ENCODE peak calls at places on chromosomes 2 and 18, in five cellular contexts. B is NCI-H1417; I is activated T-cell treated with anti-CD3 and anti-CD28 coated beads for 24 hours; Q is stimulated activated naive CD8-positive, alpha-beta T cell treated with anti-CD3 and anti-CD28 coated beads, Interleukin-15, Interleukin-2, amounts not matched to agents 100 U/mL and 50 U/mL, for 24 hours; L is activated naive CD4-positive, alpha-beta T cell. R is an unnamed sample.

GRCh38 chr2:96931966-96932365 is 54.4 kb downstream of the FAM178B start:
- DNase-seq in B (no peak), Q (no peak), I (no peak), L (no peak), R (no peak)

GRCh38 chr2:120863173-120863545 is 127.5 kb downstream of the GLI2 start:
- DNase-seq in I (no peak), B (no peak), L (no peak), Q (no peak), R (no peak)

GRCh38 chr2:3470166-3470651 is 49.1 kb downstream of the ADI1 start:
- DNase-seq in L (no peak), B (no peak), I (no peak), Q (no peak), R (no peak)

GRCh38 chr2:207403950-207404349 is 125.8 kb upstream of the CREB1 start:
- DNase-seq in Q (no peak), B (peak), L (no peak), I (no peak), R (no peak)

GRCh38 chr18:29234751-29235150 is 1057.8 kb upstream of the CDH2 start:
- DNase-seq in I (no peak), B (no peak), Q (no peak), L (no peak), R (no peak)

GRCh38 chr2:6452702-6453481 is 412.8 kb downstream of the CMPK2 start:
- DNase-seq in Q (no peak), B (no peak), I (no peak), L (no peak), R (no peak)

GRCh38 chr2:187580462-187581124 is 26.4 kb upstream of the TFPI start:
- DNase-seq in I (no peak), L (no peak), Q (no peak), B (peak), R (no peak)

GRCh38 chr18:26480897-26481795 is 67.2 kb downstream of the KCTD1 start:
- DNase-seq in I (no peak), Q (no peak), L (no peak), B (no peak), R (no peak)

GRCh38 chr2:75466708-75467311 is 93.9 kb downstream of the EVA1A start:
- DNase-seq in B (no peak), I (no peak), L (no peak), Q (peak), R (no peak)

GRCh38 chr18:66129248-66129647 is 378.4 kb downstream of the CDH7 start:
- DNase-seq in L (no peak), B (no peak), Q (no peak), I (no peak), R (no peak)

GRCh38 chr18:11027862-11028261 is 121.5 kb downstream of the PIEZO2 start:
- DNase-seq in Q (no peak), I (no peak), B (no peak), L (no peak), R (no peak)

GRCh38 chr2:133130548-133131246 is 437.6 kb downstream of the NCKAP5 start:
- DNase-seq in Q (no peak), L (no peak), B (no peak), I (no peak), R (no peak)